ENCODE peak calls at places on chromosomes 4 and X, in four cellular contexts. I is SK-N-SH, W is HFF-Myc, B is transverse colon. T is an unnamed sample.
A peak's percentile ranks its signal among the peaks of the same experiment; 100 is the strongest.

GRCh38 chr4:1837069-1837468 is 18.9 kb downstream of the LETM1 start:
- DNase-seq in I (no peak), W (no peak), B (no peak), T (no peak)

GRCh38 chrX:35115205-35115604 is 172.6 kb downstream of the FAM47B start:
- DNase-seq in I (no peak), W (no peak), B (no peak), T (no peak)

GRCh38 chrX:6021316-6022091 is 207.2 kb downstream of the NLGN4X start:
- DNase-seq in I (peak; percentile 29), W (no peak), B (peak; percentile 35), T (peak; percentile 52)

GRCh38 chrX:74421181-74422028 is at the start of gene SLC16A2:
- DNase-seq in I (peak; percentile 86), W (no peak), B (peak; percentile 57), T (peak; percentile 81)

GRCh38 chrX:139802048-139802447 is 94.1 kb upstream of the MCF2 start:
- DNase-seq in I (no peak), W (no peak), B (no peak), T (no peak)

GRCh38 chr4:60223098-60223497 is 977.0 kb upstream of the ADGRL3 start:
- DNase-seq in I (no peak), W (no peak), B (no peak), T (no peak)

GRCh38 chrX:84188320-84188834 is 378 bp upstream of the RPS6KA6 start:
- DNase-seq in I (peak; percentile 82), W (peak; percentile 11), B (peak; percentile 55), T (peak; percentile 86)

GRCh38 chrX:125673758-125674157 is 354.1 kb downstream of the TEX13C start:
- DNase-seq in I (no peak), W (no peak), B (no peak), T (no peak)

GRCh38 chrX:31715675-31716074 is 643.8 kb upstream of the FTHL17 start:
- DNase-seq in I (no peak), W (no peak), B (no peak), T (peak; percentile 23)

GRCh38 chrX:1681439-1681838 is 66.6 kb downstream of the ASMT start:
- DNase-seq in I (no peak), W (no peak), B (no peak), T (no peak)

GRCh38 chrX:134013092-134013497 is 27.7 kb upstream of the GPC3 start:
- DNase-seq in I (no peak), W (no peak), B (no peak), T (no peak)

GRCh38 chr4:87949961-87950360 is 25.6 kb upstream of the SPP1 start:
- DNase-seq in I (no peak), W (no peak), B (no peak), T (no peak)

GRCh38 chr4:89248879-89249281 is 58.7 kb downstream of the GPRIN3 start:
- DNase-seq in I (no peak), W (no peak), B (no peak), T (no peak)

GRCh38 chr4:109216085-109216696 is 86.3 kb downstream of the COL25A1 start:
- DNase-seq in I (no peak), W (no peak), B (no peak), T (no peak)

GRCh38 chrX:98398542-98398941 is 1514.8 kb downstream of the RPA4 start:
- DNase-seq in I (no peak), W (no peak), B (no peak), T (no peak)

GRCh38 chrX:85851418-85851817 is 195.9 kb downstream of the CHM start:
- DNase-seq in I (peak; percentile 3), W (no peak), B (peak; percentile 26), T (peak; percentile 44)

GRCh38 chrX:372856-373640 is 13.7 kb downstream of the PPP2R3B start:
- DNase-seq in I (no peak), W (no peak), B (no peak), T (no peak)

GRCh38 chr4:41883988-41884737 is 51.1 kb upstream of the TMEM33 start:
- DNase-seq in I (peak; percentile 80), W (no peak), B (no peak), T (no peak)

GRCh38 chr4:41880022-41880837 is 55.0 kb upstream of the TMEM33 start:
- DNase-seq in I (peak; percentile 47), W (no peak), B (no peak), T (no peak)

GRCh38 chr4:41880840-41881831 is 54.1 kb upstream of the TMEM33 start:
- DNase-seq in I (peak; percentile 65), W (no peak), B (no peak), T (no peak)

GRCh38 chr4:41881931-41882621 is 53.2 kb upstream of the TMEM33 start:
- DNase-seq in I (peak; percentile 77), W (no peak), B (no peak), T (no peak)

DNA sequence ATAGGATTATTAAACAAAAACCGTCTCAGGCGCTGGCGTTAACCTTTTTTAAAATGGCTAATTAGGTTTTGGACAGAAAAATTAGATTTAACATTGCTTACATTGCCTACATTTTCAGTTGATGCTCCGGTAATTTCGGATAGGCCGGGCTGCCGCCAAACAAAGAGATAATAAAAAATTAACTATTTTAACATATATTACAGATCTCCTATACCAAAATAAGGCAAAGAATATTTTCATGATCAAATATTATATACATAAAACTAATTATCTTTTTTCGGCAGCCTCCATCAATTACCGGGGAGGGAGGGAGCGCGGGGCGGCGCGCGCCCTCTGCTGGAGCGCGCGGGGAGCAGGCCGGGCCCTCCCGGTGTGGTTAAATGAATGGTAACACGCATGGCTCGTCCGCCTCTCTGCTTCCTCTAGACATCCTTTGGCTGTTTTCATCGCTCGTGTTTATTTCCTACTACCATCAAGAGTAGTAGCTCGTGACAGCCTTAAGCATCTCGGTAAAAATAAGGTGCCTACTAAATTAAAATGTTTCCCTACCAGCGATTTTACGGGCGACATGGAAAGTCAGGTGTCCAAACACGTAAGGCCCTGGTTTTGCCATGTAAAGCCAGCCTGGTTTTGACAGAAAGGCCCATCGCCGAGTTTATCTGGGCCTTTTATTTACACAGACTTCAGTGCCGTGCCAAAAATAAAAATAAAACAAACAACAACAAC is 52.4 kb upstream of the TMEM33 start:
- DNase-seq in I (peak; percentile 90), W (no peak), B (no peak), T (peak; percentile 54)
- TF ChIP-seq CTCF in I (peak; percentile 95), W (peak; percentile 97), B (peak; percentile 68), T (peak; percentile 93)

DNA sequence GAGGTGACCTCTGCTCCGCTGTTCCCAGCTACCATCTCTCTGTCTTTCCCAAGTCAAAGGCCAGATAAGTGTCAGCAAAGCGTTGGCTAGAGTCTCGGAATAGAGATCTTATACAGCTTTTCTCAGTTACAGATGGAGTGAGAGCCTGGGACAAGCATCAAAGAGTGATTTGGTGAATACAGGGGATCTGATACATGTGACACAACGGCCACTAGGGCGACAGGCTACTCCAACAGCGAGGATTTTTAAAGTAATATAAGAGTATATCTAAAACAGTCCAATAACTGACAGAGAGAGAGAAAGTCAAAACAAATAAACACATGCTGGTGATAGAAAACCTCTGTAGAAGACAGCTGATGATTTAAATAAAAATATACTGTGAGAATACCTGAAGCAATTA is 433.1 kb upstream of the SMIM31 start:
- DNase-seq in I (no peak), W (no peak), B (no peak), T (no peak)
- TF ChIP-seq CTCF in I (no peak), W (no peak), B (no peak), T (no peak)

GRCh38 chrX:135463937-135464336 is 42.2 kb downstream of the SMIM10L2A start:
- DNase-seq in I (no peak), W (no peak), B (no peak), T (no peak)
- TF ChIP-seq CTCF in I (peak; percentile 43), W (no peak), B (no peak), T (no peak)

DNA sequence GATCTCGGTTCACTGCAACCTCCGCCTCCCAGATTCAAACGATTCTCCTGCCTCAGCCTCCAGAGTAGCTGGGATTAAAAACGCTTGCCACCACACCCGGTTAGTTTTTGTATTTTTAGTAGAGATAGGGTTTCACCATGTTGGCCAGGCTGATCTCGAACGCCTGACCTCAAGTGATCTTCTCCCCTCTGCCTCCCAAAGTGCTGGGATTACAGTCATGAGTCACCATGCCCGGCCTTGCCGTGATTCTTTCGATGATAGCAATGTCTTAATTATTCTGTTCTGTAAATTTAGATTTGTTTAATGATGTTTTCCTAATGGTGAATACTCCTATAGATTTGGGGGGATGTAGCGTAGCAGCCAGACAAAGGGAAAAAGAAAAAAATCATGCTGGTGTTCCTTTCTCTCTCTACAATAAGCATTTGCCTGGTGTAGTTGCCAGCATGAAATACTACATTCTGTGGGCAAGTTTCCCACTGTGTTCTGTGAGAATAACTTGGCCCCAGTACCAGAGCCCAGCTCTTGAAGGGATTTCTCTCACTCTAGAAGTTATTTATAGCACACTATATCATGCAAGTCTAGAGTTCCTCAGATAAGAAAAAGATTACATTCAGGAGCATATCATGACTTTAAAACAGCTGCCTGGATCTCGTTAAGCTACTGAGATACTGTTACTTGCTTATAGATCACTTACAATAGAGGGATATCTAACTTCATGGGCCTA is 15.4 kb downstream of the NIPAL1 start:
- DNase-seq in I (no peak), W (no peak), B (no peak), T (peak; percentile 52)
- TF ChIP-seq CTCF in I (no peak), W (no peak), B (no peak), T (no peak)

T was measured in hepatocyte.